ENCODE peak calls at places on chromosome 21, in four cellular contexts. One of them, this sample, is unnamed.
A peak's percentile ranks its signal among the peaks of the same experiment; 100 is the strongest.

GRCh38 chr21:33871171-33871570 is 44.4 kb downstream of the ATP5PO start:
- DNase-seq in HAP-1: no peak
- DNase-seq in epithelial cell of esophagus: no peak
- DNase-seq in Caco-2: no peak
- DNase-seq in this sample: no peak

GRCh38 chr21:41235214-41235613 is 67.3 kb downstream of the BACE2 start:
- DNase-seq in HAP-1: no peak
- DNase-seq in epithelial cell of esophagus: no peak
- DNase-seq in Caco-2: no peak
- DNase-seq in this sample: no peak

GRCh38 chr21:18499761-18500376 is 96.3 kb upstream of the TMPRSS15 start:
- DNase-seq in HAP-1: peak; percentile 81
- DNase-seq in epithelial cell of esophagus: peak; percentile 38
- DNase-seq in Caco-2: peak; percentile 46
- DNase-seq in this sample: peak; percentile 72

GRCh38 chr21:42314616-42315295 is 453 bp downstream of the TFF3 start:
- DNase-seq in HAP-1: no peak
- DNase-seq in epithelial cell of esophagus: no peak
- DNase-seq in Caco-2: no peak
- DNase-seq in this sample: no peak

GRCh38 chr21:15761508-15762100 is 31.8 kb downstream of the USP25 start:
- DNase-seq in HAP-1: no peak
- DNase-seq in epithelial cell of esophagus: no peak
- DNase-seq in Caco-2: no peak
- DNase-seq in this sample: no peak

GRCh38 chr21:33655591-33656221 is 13.4 kb downstream of the ITSN1 start:
- DNase-seq in HAP-1: no peak
- DNase-seq in epithelial cell of esophagus: peak; percentile 95
- DNase-seq in Caco-2: peak; percentile 77
- DNase-seq in this sample: no peak

GRCh38 chr21:35932232-35932911 is 128.0 kb downstream of the SETD4 start:
- DNase-seq in HAP-1: no peak
- DNase-seq in epithelial cell of esophagus: peak; percentile 86
- DNase-seq in Caco-2: no peak
- DNase-seq in this sample: peak; percentile 21

GRCh38 chr21:40770435-40771055 is 76.4 kb downstream of the DSCAM start:
- DNase-seq in HAP-1: no peak
- DNase-seq in epithelial cell of esophagus: no peak
- DNase-seq in Caco-2: no peak
- DNase-seq in this sample: no peak

GRCh38 chr21:33078907-33079582 is 9.1 kb downstream of the OLIG1 start:
- DNase-seq in HAP-1: no peak
- DNase-seq in epithelial cell of esophagus: peak; percentile 82
- DNase-seq in Caco-2: no peak
- DNase-seq in this sample: no peak

GRCh38 chr21:33419538-33420123 is 16.4 kb downstream of the IFNGR2 start:
- DNase-seq in HAP-1: no peak
- DNase-seq in epithelial cell of esophagus: peak; percentile 24
- DNase-seq in Caco-2: no peak
- DNase-seq in this sample: no peak

GRCh38 chr21:33441489-33442477 is 38.0 kb downstream of the TMEM50B start:
- DNase-seq in HAP-1: peak; percentile 29
- DNase-seq in epithelial cell of esophagus: peak; percentile 97
- DNase-seq in Caco-2: no peak
- DNase-seq in this sample: no peak

GRCh38 chr21:18161841-18162240 is 82.8 kb upstream of the CHODL start:
- DNase-seq in HAP-1: no peak
- DNase-seq in epithelial cell of esophagus: no peak
- DNase-seq in Caco-2: no peak
- DNase-seq in this sample: no peak

GRCh38 chr21:41065539-41065938 is 102.4 kb upstream of the BACE2 start:
- DNase-seq in HAP-1: no peak
- DNase-seq in epithelial cell of esophagus: no peak
- DNase-seq in Caco-2: no peak
- DNase-seq in this sample: no peak

GRCh38 chr21:41695513-41695912 is 71.3 kb downstream of the RIPK4 start:
- DNase-seq in HAP-1: no peak
- DNase-seq in epithelial cell of esophagus: no peak
- DNase-seq in Caco-2: no peak
- DNase-seq in this sample: no peak

GRCh38 chr21:14303731-14304488 is 79.0 kb downstream of the HSPA13 start:
- DNase-seq in HAP-1: no peak
- DNase-seq in epithelial cell of esophagus: no peak
- DNase-seq in Caco-2: no peak
- DNase-seq in this sample: no peak

GRCh38 chr21:31413698-31414097 is 69.6 kb upstream of the TIAM1 start:
- DNase-seq in HAP-1: no peak
- DNase-seq in epithelial cell of esophagus: no peak
- DNase-seq in Caco-2: no peak
- DNase-seq in this sample: no peak

GRCh38 chr21:21612446-21612845 is 614.2 kb downstream of the NCAM2 start:
- DNase-seq in HAP-1: no peak
- DNase-seq in epithelial cell of esophagus: peak; percentile 23
- DNase-seq in Caco-2: no peak
- DNase-seq in this sample: no peak

GRCh38 chr21:33069994-33070811 is at the start of gene OLIG1:
- DNase-seq in HAP-1: peak; percentile 79
- DNase-seq in epithelial cell of esophagus: peak; percentile 33
- DNase-seq in Caco-2: no peak
- DNase-seq in this sample: peak; percentile 43

GRCh38 chr21:16108561-16109070 is 378.8 kb downstream of the USP25 start:
- DNase-seq in HAP-1: no peak
- DNase-seq in epithelial cell of esophagus: no peak
- DNase-seq in Caco-2: peak; percentile 13
- DNase-seq in this sample: no peak

GRCh38 chr21:23578027-23578426 is 2029.3 kb downstream of the MRPL39 start:
- DNase-seq in HAP-1: no peak
- DNase-seq in epithelial cell of esophagus: no peak
- DNase-seq in Caco-2: no peak
- DNase-seq in this sample: no peak

GRCh38 chr21:41770901-41771624 is 4.2 kb upstream of the RIPK4 start:
- DNase-seq in HAP-1: no peak
- DNase-seq in epithelial cell of esophagus: no peak
- DNase-seq in Caco-2: no peak
- DNase-seq in this sample: no peak

GRCh38 chr21:32001390-32001789 is 128.6 kb downstream of the HUNK start:
- DNase-seq in HAP-1: no peak
- DNase-seq in epithelial cell of esophagus: no peak
- DNase-seq in Caco-2: peak; percentile 7
- DNase-seq in this sample: no peak

GRCh38 chr21:31675960-31676359 is 16.5 kb downstream of the SOD1 start:
- DNase-seq in HAP-1: no peak
- DNase-seq in epithelial cell of esophagus: no peak
- DNase-seq in Caco-2: no peak
- DNase-seq in this sample: no peak

GRCh38 chr21:43794311-43794710 is 4.9 kb downstream of the RRP1 start:
- DNase-seq in HAP-1: no peak
- DNase-seq in epithelial cell of esophagus: no peak
- DNase-seq in Caco-2: no peak
- DNase-seq in this sample: no peak
- H3K4me3 ChIP-seq in HAP-1: no peak overlapping the region
- H3K4me3 ChIP-seq in epithelial cell of esophagus: no peak overlapping the region
- H3K4me3 ChIP-seq in Caco-2: no peak overlapping the region
- H3K4me3 ChIP-seq in this sample: no peak overlapping the region

GRCh38 chr21:37618081-37618480 is 251.5 kb downstream of the DYRK1A start:
- DNase-seq in HAP-1: no peak
- DNase-seq in epithelial cell of esophagus: no peak
- DNase-seq in Caco-2: no peak
- DNase-seq in this sample: no peak

GRCh38 chr21:37623689-37624088 is 257.1 kb downstream of the DYRK1A start:
- DNase-seq in HAP-1: no peak
- DNase-seq in epithelial cell of esophagus: no peak
- DNase-seq in Caco-2: no peak
- DNase-seq in this sample: no peak

GRCh38 chr21:37622755-37623543 is 256.4 kb downstream of the DYRK1A start:
- DNase-seq in HAP-1: no peak
- DNase-seq in epithelial cell of esophagus: no peak
- DNase-seq in Caco-2: no peak
- DNase-seq in this sample: no peak

GRCh38 chr21:37619464-37619974 is 252.9 kb downstream of the DYRK1A start:
- DNase-seq in HAP-1: no peak
- DNase-seq in epithelial cell of esophagus: peak; percentile 93
- DNase-seq in Caco-2: no peak
- DNase-seq in this sample: no peak

GRCh38 chr21:37620401-37620800 is 253.8 kb downstream of the DYRK1A start:
- DNase-seq in HAP-1: no peak
- DNase-seq in epithelial cell of esophagus: no peak
- DNase-seq in Caco-2: no peak
- DNase-seq in this sample: no peak
- H3K4me3 ChIP-seq in HAP-1: no peak overlapping the region
- H3K4me3 ChIP-seq in epithelial cell of esophagus: no peak overlapping the region
- H3K4me3 ChIP-seq in Caco-2: no peak overlapping the region
- H3K4me3 ChIP-seq in this sample: no peak overlapping the region

DNA sequence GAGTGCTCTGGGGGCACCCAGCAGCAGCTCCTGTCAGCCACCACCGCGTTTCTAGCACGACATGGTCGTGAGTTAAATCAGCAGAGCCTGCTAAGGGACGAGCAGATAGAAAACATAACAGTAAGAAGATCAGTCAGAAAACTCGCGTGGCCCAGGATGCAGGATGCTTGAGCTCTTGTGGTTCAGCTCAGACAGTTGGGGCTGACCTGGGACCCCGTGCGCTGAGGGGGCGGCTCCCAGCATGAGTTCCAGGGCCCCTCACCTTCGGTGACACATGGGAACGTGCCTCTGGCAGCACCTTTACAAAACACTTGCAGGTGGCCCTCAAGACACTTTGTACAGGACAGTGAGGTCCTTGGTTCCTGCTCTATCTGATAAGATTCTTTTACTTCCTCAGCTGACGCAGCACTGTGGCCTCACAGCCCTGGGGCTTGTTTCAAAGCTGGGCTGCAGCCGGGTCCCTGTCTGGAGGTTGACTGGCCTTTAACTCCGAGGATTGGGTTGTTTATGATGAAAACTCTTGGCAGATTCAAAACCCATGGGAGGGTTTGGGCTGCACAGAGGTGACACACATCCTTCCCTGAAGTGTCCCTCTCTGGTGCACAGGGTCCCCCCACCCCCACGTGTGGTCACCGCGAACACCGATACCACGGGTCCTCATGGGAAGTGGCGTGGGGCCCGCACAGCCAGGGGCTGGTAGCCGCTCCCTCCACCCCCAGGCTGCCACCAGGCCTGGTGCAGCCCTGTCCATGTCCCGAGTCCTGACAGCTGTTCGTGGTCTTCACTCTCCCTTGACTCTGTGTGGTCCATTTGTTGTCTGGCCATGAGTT is 65.3 kb upstream of the COL6A1 start:
- DNase-seq in HAP-1: no peak
- DNase-seq in epithelial cell of esophagus: no peak
- DNase-seq in Caco-2: no peak
- DNase-seq in this sample: no peak
- H3K4me3 ChIP-seq in HAP-1: no peak overlapping the region
- H3K4me3 ChIP-seq in epithelial cell of esophagus: no peak overlapping the region
- H3K4me3 ChIP-seq in Caco-2: no peak overlapping the region
- H3K4me3 ChIP-seq in this sample: no peak overlapping the region

GRCh38 chr21:25640671-25641292 is 1.7 kb downstream of the JAM2 start:
- DNase-seq in HAP-1: no peak
- DNase-seq in epithelial cell of esophagus: no peak
- DNase-seq in Caco-2: no peak
- DNase-seq in this sample: no peak
- H3K4me3 ChIP-seq in HAP-1: peak overlapping the region; percentile 50
- H3K4me3 ChIP-seq in epithelial cell of esophagus: no peak overlapping the region
- H3K4me3 ChIP-seq in Caco-2: no peak overlapping the region
- H3K4me3 ChIP-seq in this sample: no peak overlapping the region

DNA sequence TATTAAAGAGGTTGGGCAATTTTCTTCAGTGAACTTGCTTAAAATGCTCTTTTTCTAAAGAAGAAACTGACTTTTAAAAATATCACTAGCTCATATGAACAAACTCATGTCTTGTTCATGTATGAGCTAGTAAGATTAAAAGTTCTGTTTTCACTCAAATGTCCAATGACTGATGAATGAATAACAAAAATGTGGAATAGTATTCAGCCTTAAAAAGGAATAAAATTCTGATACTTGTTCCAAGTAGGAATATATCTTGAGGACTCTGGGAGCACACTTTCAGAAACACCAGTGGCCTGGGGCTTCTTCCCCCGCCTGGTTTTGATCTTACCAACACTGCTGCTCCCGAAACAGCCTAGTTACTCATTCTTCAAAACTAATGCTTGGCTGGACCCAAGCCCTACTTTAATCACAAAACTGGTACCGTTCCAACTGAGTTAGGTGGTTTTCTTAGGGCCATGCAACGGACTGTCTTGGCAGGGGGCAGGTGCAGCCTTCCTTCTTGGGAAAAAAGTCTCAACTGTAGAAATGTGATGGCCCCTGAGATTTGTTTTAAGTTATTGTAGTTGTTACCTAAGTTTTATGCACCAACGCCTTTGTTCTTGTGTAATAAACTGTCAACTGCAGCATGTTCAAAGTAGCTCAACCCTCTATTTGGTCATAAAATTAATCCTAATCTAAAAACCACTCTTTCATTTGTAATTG is 115.9 kb downstream of the ETS2 start:
- DNase-seq in HAP-1: no peak
- DNase-seq in epithelial cell of esophagus: no peak
- DNase-seq in Caco-2: no peak
- DNase-seq in this sample: no peak
- H3K4me3 ChIP-seq in HAP-1: no peak overlapping the region
- H3K4me3 ChIP-seq in epithelial cell of esophagus: no peak overlapping the region
- H3K4me3 ChIP-seq in Caco-2: no peak overlapping the region
- H3K4me3 ChIP-seq in this sample: no peak overlapping the region

This sample was measured in Jurkat, Clone E6-1.